ENCODE peak calls at places on chromosomes 16 and 17, in five cellular contexts. Y, J, I, Q and X are unnamed samples.

GRCh38 chr17:61904094-61904710 is 23.6 kb downstream of the INTS2 start:
- DNase-seq in Y (no peak), J (no peak), I (no peak), Q (no peak), X (no peak)

GRCh38 chr17:69593351-69593715 is 178.8 kb downstream of the MAP2K6 start:
- DNase-seq in Y (no peak), J (no peak), I (no peak), Q (no peak), X (no peak)

GRCh38 chr16:53809088-53809951 is 105.4 kb downstream of the FTO start:
- DNase-seq in Y (no peak), J (no peak), I (no peak), Q (no peak), X (no peak)

GRCh38 chr16:57699899-57700298 is 5.3 kb downstream of the DRC7 start:
- DNase-seq in Y (no peak), J (no peak), I (no peak), Q (no peak), X (peak)

GRCh38 chr16:62585041-62585545 is 548.9 kb upstream of the CDH8 start:
- DNase-seq in Y (no peak), J (no peak), I (no peak), Q (no peak), X (no peak)

GRCh38 chr17:14926526-14927122 is 338.5 kb downstream of the PMP22 start:
- DNase-seq in Y (peak), J (no peak), I (peak), Q (peak), X (peak)

GRCh38 chr17:31509095-31509804 is 117.8 kb downstream of the RAB11FIP4 start:
- DNase-seq in Y (no peak), J (peak), I (no peak), Q (no peak), X (no peak)

GRCh38 chr16:75025766-75026165 is 26.9 kb downstream of the ZNRF1 start:
- DNase-seq in Y (no peak), J (no peak), I (no peak), Q (no peak), X (no peak)

GRCh38 chr17:226108-226772 is 44.8 kb upstream of the DOC2B start:
- DNase-seq in Y (no peak), J (peak), I (no peak), Q (no peak), X (no peak)

GRCh38 chr17:6669479-6670212 is 18.1 kb downstream of the C17orf100 start:
- DNase-seq in Y (no peak), J (no peak), I (no peak), Q (no peak), X (no peak)

GRCh38 chr16:59259964-59260348 is 525.8 kb upstream of the GOT2 start:
- DNase-seq in Y (peak), J (no peak), I (no peak), Q (no peak), X (no peak)

GRCh38 chr17:68417317-68417716 is 40.0 kb downstream of the WIPI1 start:
- DNase-seq in Y (no peak), J (no peak), I (no peak), Q (no peak), X (no peak)

GRCh38 chr17:11780621-11781020 is 182.4 kb downstream of the DNAH9 start:
- DNase-seq in Y (no peak), J (no peak), I (no peak), Q (no peak), X (no peak)

DNA sequence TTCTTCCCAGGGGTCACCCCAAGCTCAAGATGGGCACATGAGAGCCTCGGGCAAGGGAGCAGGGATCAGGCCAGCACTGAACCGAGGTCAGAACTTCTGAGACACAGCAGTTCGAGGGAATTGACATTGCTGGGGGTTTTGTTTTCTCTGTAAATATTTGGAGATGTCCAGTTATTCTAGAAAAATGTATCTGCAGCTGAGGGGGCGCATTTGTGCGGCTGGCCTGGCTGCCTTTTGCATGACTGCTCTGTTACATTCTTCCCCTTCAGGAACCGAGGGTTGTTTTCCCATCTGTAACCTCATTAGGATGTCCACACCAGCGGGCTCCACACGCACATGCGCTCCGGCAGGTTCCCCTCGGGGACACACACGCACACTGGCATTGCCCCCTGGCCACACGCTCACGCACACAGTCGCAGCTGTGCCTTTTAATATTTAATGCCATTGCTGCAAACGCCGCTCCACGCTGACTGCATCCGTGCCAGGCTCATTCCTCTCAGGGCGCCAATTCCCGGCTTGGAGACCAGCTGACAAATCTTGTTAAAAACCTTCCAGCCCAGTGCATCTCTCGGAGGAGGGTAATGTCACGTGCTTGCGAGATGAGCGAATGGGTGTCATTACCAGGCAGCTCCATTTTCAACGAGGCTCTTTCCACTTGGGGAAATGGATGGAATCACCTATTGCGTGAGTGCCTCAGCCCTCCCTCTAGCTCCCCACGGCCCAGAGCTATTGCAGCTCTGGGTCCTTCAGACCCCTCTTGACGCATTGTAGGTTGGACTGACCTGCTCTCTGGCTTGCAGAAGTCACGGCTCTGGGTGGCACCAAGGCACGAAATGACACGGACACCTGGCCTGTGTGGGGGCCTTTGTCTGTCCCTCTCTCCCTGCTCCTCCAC is 13.2 kb downstream of the CCR7 start:
- DNase-seq in Y (no peak), J (peak), I (no peak), Q (no peak), X (peak)
- TF ChIP-seq POLR2AphosphoS5 in Y (no peak), J (peak), I (peak), Q (no peak), X (peak)

DNA sequence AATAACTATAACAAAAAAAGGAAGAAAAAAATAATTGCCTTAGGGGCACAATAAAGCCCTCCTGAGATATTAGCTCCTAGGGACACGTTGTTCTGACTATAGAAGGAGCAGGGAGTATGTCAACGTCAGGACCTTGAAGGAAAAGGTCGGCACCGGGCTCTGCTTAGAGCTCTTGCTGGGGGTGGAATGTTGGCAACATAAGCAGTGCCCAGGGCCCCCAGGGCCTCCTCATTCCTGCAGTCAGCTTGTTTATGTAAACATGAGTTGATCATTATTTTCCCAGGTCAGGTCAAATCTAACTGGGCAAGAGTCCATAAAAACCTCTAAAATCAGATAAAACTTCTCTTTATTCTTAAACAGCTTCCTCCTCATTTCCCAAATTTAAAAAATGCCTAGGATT is 54.5 kb downstream of the AMFR start:
- DNase-seq in Y (no peak), J (no peak), I (no peak), Q (no peak), X (peak)
- TF ChIP-seq POLR2AphosphoS5 in Y (no peak), J (no peak), I (no peak), Q (no peak), X (no peak)

GRCh38 chr17:4790705-4791088 is 1.9 kb downstream of the GLTPD2 start:
- DNase-seq in Y (no peak), J (no peak), I (no peak), Q (no peak), X (no peak)
- TF ChIP-seq POLR2AphosphoS5 in Y (no peak), J (no peak), I (no peak), Q (no peak), X (no peak)

GRCh38 chr16:15780805-15781204 is 76.0 kb downstream of the MYH11 start:
- DNase-seq in Y (no peak), J (peak), I (no peak), Q (no peak), X (no peak)
- TF ChIP-seq POLR2AphosphoS5 in Y (no peak), J (no peak), I (no peak), Q (no peak), X (no peak)

GRCh38 chr16:89013111-89013510 is 36.1 kb upstream of the CBFA2T3 start:
- DNase-seq in Y (no peak), J (no peak), I (no peak), Q (no peak), X (no peak)
- TF ChIP-seq POLR2AphosphoS5 in Y (no peak), J (no peak), I (no peak), Q (no peak), X (no peak)

GRCh38 chr16:4509420-4509819 is 29.2 kb downstream of the CDIP1 start:
- DNase-seq in Y (no peak), J (peak), I (no peak), Q (no peak), X (no peak)
- TF ChIP-seq POLR2AphosphoS5 in Y (no peak), J (peak), I (no peak), Q (no peak), X (no peak)

GRCh38 chr16:84013787-84014569 is 28.6 kb downstream of the SLC38A8 start:
- DNase-seq in Y (peak), J (no peak), I (peak), Q (peak), X (peak)
- TF ChIP-seq POLR2AphosphoS5 in Y (no peak), J (no peak), I (no peak), Q (peak), X (no peak)

DNA sequence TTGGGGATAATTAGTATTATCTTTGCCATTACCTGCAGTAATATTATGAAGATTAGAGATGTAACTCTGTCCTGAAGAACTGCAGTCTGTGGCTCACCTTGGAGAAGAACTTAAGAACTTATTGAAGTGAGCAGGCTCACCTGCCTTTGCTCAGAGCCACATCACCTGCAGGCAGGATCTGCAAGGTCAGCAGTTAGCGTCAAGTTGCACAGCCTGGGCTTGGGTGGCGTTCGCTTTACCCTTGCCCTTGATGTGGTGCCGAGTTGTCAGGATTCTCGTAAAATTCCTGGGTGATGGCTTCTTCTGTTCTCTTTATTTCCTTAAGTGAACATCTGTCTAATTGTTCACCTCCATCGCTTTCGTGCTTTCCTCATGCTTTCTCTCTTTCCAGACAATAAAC is 254.2 kb downstream of the WWOX start:
- DNase-seq in Y (no peak), J (no peak), I (peak), Q (peak), X (no peak)
- TF ChIP-seq POLR2AphosphoS5 in Y (no peak), J (no peak), I (no peak), Q (no peak), X (no peak)

GRCh38 chr17:8867361-8867981 is at the start of gene PIK3R6:
- DNase-seq in Y (no peak), J (no peak), I (no peak), Q (no peak), X (no peak)
- TF ChIP-seq POLR2AphosphoS5 in Y (no peak), J (peak), I (no peak), Q (no peak), X (no peak)

GRCh38 chr17:29764217-29764616 is 141.5 kb upstream of the CORO6 start:
- DNase-seq in Y (no peak), J (no peak), I (no peak), Q (no peak), X (no peak)
- TF ChIP-seq POLR2AphosphoS5 in Y (no peak), J (no peak), I (no peak), Q (no peak), X (no peak)